ENCODE peak calls at places on chromosomes 1 and 21, in ten cellular contexts. Z is HAP-1; G is uterus; H is psoas muscle; K is colonic mucosa; P is hepatocyte; N is HCT116; J is Karpas-422; Q is CD8-positive, alpha-beta T cell; C is aorta. L is an unnamed sample.

GRCh38 chr1:2279882-2280281 is 51.8 kb downstream of the SKI start:
- DNase-seq in G (no peak), N (no peak), H (peak; percentile 50), Z (no peak), P (no peak), Q (no peak), K (no peak), C (no peak), J (no peak), L (no peak)

GRCh38 chr1:154975409-154976205 is 1.1 kb downstream of the CKS1B start:
- DNase-seq in K (peak; percentile 79), H (peak; percentile 63), P (peak; percentile 65), G (peak; percentile 76), Q (no peak), N (no peak), J (peak; percentile 76), Z (no peak), C (peak; percentile 87), L (peak; percentile 55)

GRCh38 chr1:33655496-33655895 is 183.1 kb downstream of the ZSCAN20 start:
- DNase-seq in C (no peak), Z (no peak), N (no peak), K (no peak), J (no peak), G (no peak), P (no peak), H (no peak), Q (no peak), L (peak; percentile 61)

GRCh38 chr1:7567376-7567775 is 203.7 kb upstream of the VAMP3 start:
- DNase-seq in N (no peak), Z (no peak), H (peak; percentile 19), P (no peak), J (no peak), G (no peak), Q (no peak), K (no peak), C (peak; percentile 41), L (no peak)

GRCh38 chr1:91440845-91441244 is 36.2 kb upstream of the HFM1 start:
- DNase-seq in P (no peak), K (no peak), N (peak; percentile 6), Q (no peak), J (peak; percentile 71), G (no peak), H (no peak), Z (no peak), C (no peak), L (no peak)

GRCh38 chr1:86774305-86775304 is 70.2 kb downstream of the SH3GLB1 start:
- DNase-seq in G (peak; percentile 86), C (no peak), P (peak; percentile 84), K (peak; percentile 42), N (peak; percentile 49), Z (no peak), H (peak; percentile 88), Q (no peak), J (peak; percentile 96), L (peak; percentile 41)

GRCh38 chr1:224881762-224882211 is 47.7 kb upstream of the DNAH14 start:
- DNase-seq in N (no peak), J (no peak), Z (no peak), K (no peak), P (no peak), C (no peak), H (no peak), G (no peak), Q (no peak), L (no peak)

GRCh38 chr1:87362834-87363426 is 34.2 kb downstream of the LMO4 start:
- DNase-seq in P (no peak), G (no peak), H (no peak), N (no peak), C (no peak), Z (no peak), J (no peak), Q (no peak), K (no peak), L (no peak)

GRCh38 chr1:34590211-34590623 is 164.6 kb upstream of the GJB5 start:
- DNase-seq in G (no peak), H (no peak), N (peak; percentile 19), Z (no peak), C (no peak), J (peak; percentile 47), K (no peak), P (peak; percentile 87), Q (no peak), L (no peak)

GRCh38 chr1:64895500-64895899 is 70.8 kb downstream of the JAK1 start:
- DNase-seq in Q (no peak), N (no peak), H (no peak), P (no peak), Z (no peak), K (no peak), G (no peak), J (no peak), C (no peak), L (no peak)

GRCh38 chr21:32562426-32562825 is 22.9 kb downstream of the TCP10L start:
- DNase-seq in G (peak; percentile 81), N (no peak), P (peak; percentile 55), Z (peak; percentile 33), Q (peak; percentile 7), J (peak; percentile 53), K (no peak), C (no peak), H (no peak), L (peak; percentile 43)

GRCh38 chr1:21302747-21303715 is 12.8 kb upstream of the ECE1 start:
- DNase-seq in G (no peak), J (no peak), P (no peak), Z (no peak), Q (no peak), K (peak; percentile 85), C (no peak), H (no peak), N (no peak), L (no peak)

GRCh38 chr1:21304488-21304887 is 14.2 kb upstream of the ECE1 start:
- DNase-seq in C (no peak), Z (no peak), Q (no peak), H (no peak), G (no peak), K (no peak), N (no peak), P (no peak), J (no peak), L (no peak)

GRCh38 chr1:21299780-21300395 is 9.6 kb upstream of the ECE1 start:
- DNase-seq in Q (no peak), J (no peak), G (no peak), H (no peak), C (no peak), K (no peak), N (no peak), P (no peak), Z (no peak), L (no peak)

GRCh38 chr1:21300774-21301173 is 10.5 kb upstream of the ECE1 start:
- DNase-seq in Q (no peak), J (no peak), H (no peak), P (no peak), Z (no peak), C (no peak), K (no peak), N (no peak), G (no peak), L (no peak)

GRCh38 chr1:21301794-21302440 is 11.7 kb upstream of the ECE1 start:
- DNase-seq in N (no peak), G (no peak), Q (no peak), H (no peak), P (no peak), Z (no peak), C (no peak), K (no peak), J (no peak), L (no peak)
- H3K9me3 ChIP-seq in N (no peaks in the 10 kb centered on the region), G (no peaks in the 10 kb centered on the region), Q (no peaks in the 10 kb centered on the region), H (no peaks in the 10 kb centered on the region), P (no peaks in the 10 kb centered on the region), Z (no peaks in the 10 kb centered on the region), C (no peaks in the 10 kb centered on the region), K (no peaks in the 10 kb centered on the region), J (no peaks in the 10 kb centered on the region), L (no peaks in the 10 kb centered on the region)

DNA sequence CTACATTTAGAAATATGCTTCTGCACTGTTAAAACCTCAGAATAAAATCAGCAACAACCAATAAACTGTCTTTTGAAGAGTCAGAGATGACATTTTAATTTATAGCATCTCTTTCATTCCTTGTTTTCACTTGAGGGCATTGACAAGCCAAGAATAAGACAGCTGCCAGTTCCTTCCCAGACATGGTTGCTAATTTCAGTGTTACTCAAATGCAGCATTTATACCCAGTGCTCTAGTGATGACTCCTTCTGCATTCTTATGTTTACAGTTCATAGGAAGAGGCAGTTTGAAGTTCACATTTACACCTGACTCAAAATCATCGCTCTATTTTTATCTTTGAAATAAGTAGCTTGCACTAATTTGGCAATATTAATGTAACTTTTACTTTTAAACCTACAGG is 44.9 kb downstream of the PLA2G4A start:
- DNase-seq in Z (no peak), P (no peak), H (no peak), J (no peak), N (no peak), K (no peak), C (no peak), G (no peak), Q (no peak), L (no peak)
- H3K4me3 ChIP-seq in Z (no peak overlapping the region), P (no peak overlapping the region), H (no peak overlapping the region), J (no peak overlapping the region), N (no peak overlapping the region), K (no peak overlapping the region), C (no peak overlapping the region), G (no peak overlapping the region), Q (no peak overlapping the region), L (no peak overlapping the region)

DNA sequence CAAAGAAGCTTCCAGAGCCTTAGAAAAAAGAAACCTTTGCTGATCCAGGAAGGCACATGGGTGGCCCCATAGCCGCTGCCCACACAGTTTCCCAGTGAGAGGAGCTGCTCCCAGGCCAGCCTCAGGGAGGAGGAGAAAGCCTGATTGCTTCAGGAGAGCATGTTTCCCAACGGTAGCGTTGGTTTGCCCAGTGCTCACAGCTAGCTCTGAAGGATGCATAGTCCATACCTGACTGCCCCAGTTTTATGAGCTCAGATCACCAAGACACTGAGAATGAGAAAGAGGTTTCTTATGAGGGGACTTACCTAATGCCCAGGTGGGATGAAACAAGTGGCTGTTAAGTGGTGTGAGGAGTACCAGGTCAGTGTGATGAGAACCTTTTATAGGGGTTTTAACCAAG is at the start of gene CRNN:
- DNase-seq in Z (no peak), H (no peak), C (no peak), N (no peak), Q (no peak), P (no peak), J (no peak), G (no peak), K (no peak), L (no peak)
- H3K9me3 ChIP-seq in Z (no peaks in the 10 kb centered on the region), H (no peaks in the 10 kb centered on the region), C (no peaks in the 10 kb centered on the region), N (no peaks in the 10 kb centered on the region), Q (no peaks in the 10 kb centered on the region), P (no peaks in the 10 kb centered on the region), J (no peaks in the 10 kb centered on the region), G (no peaks in the 10 kb centered on the region), K (no peaks in the 10 kb centered on the region), L (no peaks in the 10 kb centered on the region)

GRCh38 chr1:171652234-171652822 is at the start of gene MYOC:
- DNase-seq in K (no peak), C (no peak), J (no peak), Z (no peak), N (no peak), G (no peak), H (no peak), Q (no peak), P (no peak), L (no peak)

GRCh38 chr1:171654705-171655214 is 2.3 kb upstream of the MYOC start:
- DNase-seq in N (no peak), J (no peak), P (no peak), Q (no peak), H (no peak), G (peak; percentile 40), C (no peak), K (no peak), Z (no peak), L (no peak)

GRCh38 chr1:171655215-171656116 is 3.0 kb upstream of the MYOC start:
- DNase-seq in P (peak; percentile 74), J (peak; percentile 94), H (peak; percentile 90), G (peak; percentile 75), Z (peak; percentile 16), N (peak; percentile 18), C (peak; percentile 93), Q (peak; percentile 38), K (peak; percentile 70), L (peak; percentile 45)

GRCh38 chr1:171653796-171654704 is 1.6 kb upstream of the MYOC start:
- DNase-seq in P (no peak), C (no peak), H (no peak), Z (no peak), K (no peak), G (peak; percentile 46), Q (no peak), N (no peak), J (no peak), L (no peak)
- H3K4me3 ChIP-seq in P (no peak overlapping the region), C (no peak overlapping the region), H (peak overlapping the region; percentile 25), Z (no peak overlapping the region), K (no peak overlapping the region), G (no peak overlapping the region), Q (no peak overlapping the region), N (no peak overlapping the region), J (no peak overlapping the region), L (no peak overlapping the region)